ENCODE peak calls at places on chromosomes 13 and 19, in nine cellular contexts. One of them, this sample, is unnamed.
A peak's percentile ranks its signal among the peaks of the same experiment; 100 is the strongest.

GRCh38 chr13:104206450-104207044 is 1140.3 kb upstream of the SLC10A2 start:
- DNase-seq in cardiac muscle cell: no peak
- DNase-seq in left ventricle myocardium inferior: no peak
- DNase-seq in OCI-LY7: no peak
- DNase-seq in breast epithelium: no peak
- DNase-seq in heart left ventricle: no peak
- DNase-seq in psoas muscle: no peak
- DNase-seq in WERI-Rb-1: no peak
- DNase-seq in ascending aorta: no peak
- DNase-seq in this sample: no peak

GRCh38 chr13:20566424-20566916 is 487 bp upstream of the IFT88 start:
- DNase-seq in cardiac muscle cell: no peak
- DNase-seq in left ventricle myocardium inferior: no peak
- DNase-seq in OCI-LY7: no peak
- DNase-seq in breast epithelium: no peak
- DNase-seq in heart left ventricle: no peak
- DNase-seq in psoas muscle: no peak
- DNase-seq in WERI-Rb-1: peak; percentile 96
- DNase-seq in ascending aorta: no peak
- DNase-seq in this sample: no peak

GRCh38 chr13:32211788-32212187 is 103.4 kb downstream of the ZAR1L start:
- DNase-seq in cardiac muscle cell: peak; percentile 86
- DNase-seq in left ventricle myocardium inferior: no peak
- DNase-seq in OCI-LY7: no peak
- DNase-seq in breast epithelium: no peak
- DNase-seq in heart left ventricle: peak; percentile 43
- DNase-seq in psoas muscle: no peak
- DNase-seq in WERI-Rb-1: no peak
- DNase-seq in ascending aorta: no peak
- DNase-seq in this sample: no peak

GRCh38 chr13:110617326-110618072 is 2.2 kb downstream of the NAXD start:
- DNase-seq in cardiac muscle cell: peak; percentile 84
- DNase-seq in left ventricle myocardium inferior: no peak
- DNase-seq in OCI-LY7: peak; percentile 3
- DNase-seq in breast epithelium: no peak
- DNase-seq in heart left ventricle: peak; percentile 56
- DNase-seq in psoas muscle: no peak
- DNase-seq in WERI-Rb-1: no peak
- DNase-seq in ascending aorta: no peak
- DNase-seq in this sample: no peak

GRCh38 chr19:46714523-46715106 is 2.3 kb downstream of the PRKD2 start:
- DNase-seq in cardiac muscle cell: no peak
- DNase-seq in left ventricle myocardium inferior: no peak
- DNase-seq in OCI-LY7: peak; percentile 87
- DNase-seq in breast epithelium: peak; percentile 61
- DNase-seq in heart left ventricle: no peak
- DNase-seq in psoas muscle: no peak
- DNase-seq in WERI-Rb-1: no peak
- DNase-seq in ascending aorta: no peak
- DNase-seq in this sample: no peak

GRCh38 chr13:102141625-102142472 is 260.0 kb downstream of the FGF14 start:
- DNase-seq in cardiac muscle cell: peak; percentile 36
- DNase-seq in left ventricle myocardium inferior: no peak
- DNase-seq in OCI-LY7: peak; percentile 1
- DNase-seq in breast epithelium: no peak
- DNase-seq in heart left ventricle: no peak
- DNase-seq in psoas muscle: no peak
- DNase-seq in WERI-Rb-1: no peak
- DNase-seq in ascending aorta: no peak
- DNase-seq in this sample: no peak

GRCh38 chr13:73195091-73195490 is 136.3 kb downstream of the KLF5 start:
- DNase-seq in cardiac muscle cell: no peak
- DNase-seq in left ventricle myocardium inferior: no peak
- DNase-seq in OCI-LY7: no peak
- DNase-seq in breast epithelium: no peak
- DNase-seq in heart left ventricle: no peak
- DNase-seq in psoas muscle: no peak
- DNase-seq in WERI-Rb-1: no peak
- DNase-seq in ascending aorta: no peak
- DNase-seq in this sample: no peak

GRCh38 chr13:73870970-73871935 is 263.0 kb downstream of the KLF12 start:
- DNase-seq in cardiac muscle cell: peak; percentile 93
- DNase-seq in left ventricle myocardium inferior: no peak
- DNase-seq in OCI-LY7: no peak
- DNase-seq in breast epithelium: no peak
- DNase-seq in heart left ventricle: peak; percentile 75
- DNase-seq in psoas muscle: no peak
- DNase-seq in WERI-Rb-1: no peak
- DNase-seq in ascending aorta: no peak
- DNase-seq in this sample: peak; percentile 15

GRCh38 chr19:33392341-33393285 is 19.1 kb downstream of the CEBPG start:
- DNase-seq in cardiac muscle cell: no peak
- DNase-seq in left ventricle myocardium inferior: peak; percentile 25
- DNase-seq in OCI-LY7: no peak
- DNase-seq in breast epithelium: peak; percentile 49
- DNase-seq in heart left ventricle: no peak
- DNase-seq in psoas muscle: peak; percentile 68
- DNase-seq in WERI-Rb-1: peak; percentile 5
- DNase-seq in ascending aorta: no peak
- DNase-seq in this sample: no peak

GRCh38 chr19:584240-585001 is 5.3 kb upstream of the HCN2 start:
- DNase-seq in cardiac muscle cell: peak; percentile 66
- DNase-seq in left ventricle myocardium inferior: peak; percentile 56
- DNase-seq in OCI-LY7: peak; percentile 65
- DNase-seq in breast epithelium: no peak
- DNase-seq in heart left ventricle: no peak
- DNase-seq in psoas muscle: peak; percentile 82
- DNase-seq in WERI-Rb-1: peak; percentile 85
- DNase-seq in ascending aorta: no peak
- DNase-seq in this sample: no peak

DNA sequence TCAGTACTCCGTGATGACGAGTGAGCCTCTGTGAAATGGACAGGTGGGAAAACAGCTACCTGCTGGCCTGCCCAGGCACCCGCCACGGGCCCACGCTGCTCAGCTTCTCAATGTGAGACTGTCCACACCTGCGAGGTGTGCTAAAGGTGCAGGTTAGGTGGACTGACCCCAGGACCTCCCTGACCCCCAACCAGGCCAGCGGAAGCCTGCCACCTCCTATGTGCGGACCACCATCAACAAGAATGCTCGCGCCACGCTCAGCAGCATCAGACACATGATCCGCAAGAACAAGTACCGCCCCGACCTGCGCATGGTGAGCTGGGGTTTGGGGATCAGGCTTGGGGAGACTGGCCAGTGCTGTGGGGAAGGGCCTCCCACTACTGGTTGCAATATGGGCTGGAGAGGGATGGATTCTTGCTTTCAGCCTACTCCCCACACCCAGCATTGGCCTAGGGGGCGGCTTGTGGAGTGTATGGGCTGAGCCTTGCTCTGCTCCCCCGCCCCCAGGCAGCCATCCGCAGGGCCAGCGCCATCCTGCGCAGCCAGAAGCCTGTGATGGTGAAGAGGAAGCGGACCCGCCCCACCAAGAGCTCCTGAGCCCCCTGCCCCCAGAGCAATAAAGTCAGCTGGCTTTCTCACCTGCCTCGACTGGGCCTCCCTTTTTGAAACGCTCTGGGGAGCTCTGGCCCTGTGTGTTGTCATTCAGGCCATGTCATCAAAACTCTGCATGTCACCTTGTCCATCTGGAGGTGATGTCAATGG is 2.2 kb downstream of the RPL28 start:
- DNase-seq in cardiac muscle cell: no peak
- DNase-seq in left ventricle myocardium inferior: no peak
- DNase-seq in OCI-LY7: no peak
- DNase-seq in breast epithelium: no peak
- DNase-seq in heart left ventricle: no peak
- DNase-seq in psoas muscle: no peak
- DNase-seq in WERI-Rb-1: no peak
- DNase-seq in ascending aorta: no peak
- DNase-seq in this sample: no peak
- H3K27ac ChIP-seq in cardiac muscle cell: no peak overlapping the region
- H3K27ac ChIP-seq in left ventricle myocardium inferior: no peak overlapping the region
- H3K27ac ChIP-seq in OCI-LY7: peak overlapping the region; percentile 91
- H3K27ac ChIP-seq in breast epithelium: peak overlapping the region; percentile 91
- H3K27ac ChIP-seq in heart left ventricle: no peak overlapping the region
- H3K27ac ChIP-seq in psoas muscle: no peak overlapping the region
- H3K27ac ChIP-seq in WERI-Rb-1: no peak overlapping the region
- H3K27ac ChIP-seq in ascending aorta: no peak overlapping the region
- H3K27ac ChIP-seq in this sample: peak overlapping the region; percentile 96

GRCh38 chr19:49663224-49663623 is 2.4 kb downstream of the IRF3 start:
- DNase-seq in cardiac muscle cell: no peak
- DNase-seq in left ventricle myocardium inferior: no peak
- DNase-seq in OCI-LY7: no peak
- DNase-seq in breast epithelium: no peak
- DNase-seq in heart left ventricle: peak; percentile 24
- DNase-seq in psoas muscle: no peak
- DNase-seq in WERI-Rb-1: no peak
- DNase-seq in ascending aorta: no peak
- DNase-seq in this sample: no peak

GRCh38 chr19:49665301-49666119 is at the start of the genes BCL2L12 and IRF3:
- DNase-seq in cardiac muscle cell: peak; percentile 97
- DNase-seq in left ventricle myocardium inferior: peak; percentile 97
- DNase-seq in OCI-LY7: peak; percentile 98
- DNase-seq in breast epithelium: peak; percentile 97
- DNase-seq in heart left ventricle: peak; percentile 98
- DNase-seq in psoas muscle: peak; percentile 99
- DNase-seq in WERI-Rb-1: peak; percentile 95
- DNase-seq in ascending aorta: peak; percentile 88
- DNase-seq in this sample: peak; percentile 97

GRCh38 chr19:49666120-49666444 is 349 bp downstream of the BCL2L12 start:
- DNase-seq in cardiac muscle cell: no peak
- DNase-seq in left ventricle myocardium inferior: no peak
- DNase-seq in OCI-LY7: no peak
- DNase-seq in breast epithelium: no peak
- DNase-seq in heart left ventricle: no peak
- DNase-seq in psoas muscle: no peak
- DNase-seq in WERI-Rb-1: no peak
- DNase-seq in ascending aorta: no peak
- DNase-seq in this sample: no peak

GRCh38 chr19:49662011-49662410 is 3.6 kb downstream of the IRF3 start:
- DNase-seq in cardiac muscle cell: no peak
- DNase-seq in left ventricle myocardium inferior: no peak
- DNase-seq in OCI-LY7: no peak
- DNase-seq in breast epithelium: no peak
- DNase-seq in heart left ventricle: no peak
- DNase-seq in psoas muscle: no peak
- DNase-seq in WERI-Rb-1: no peak
- DNase-seq in ascending aorta: no peak
- DNase-seq in this sample: no peak

DNA sequence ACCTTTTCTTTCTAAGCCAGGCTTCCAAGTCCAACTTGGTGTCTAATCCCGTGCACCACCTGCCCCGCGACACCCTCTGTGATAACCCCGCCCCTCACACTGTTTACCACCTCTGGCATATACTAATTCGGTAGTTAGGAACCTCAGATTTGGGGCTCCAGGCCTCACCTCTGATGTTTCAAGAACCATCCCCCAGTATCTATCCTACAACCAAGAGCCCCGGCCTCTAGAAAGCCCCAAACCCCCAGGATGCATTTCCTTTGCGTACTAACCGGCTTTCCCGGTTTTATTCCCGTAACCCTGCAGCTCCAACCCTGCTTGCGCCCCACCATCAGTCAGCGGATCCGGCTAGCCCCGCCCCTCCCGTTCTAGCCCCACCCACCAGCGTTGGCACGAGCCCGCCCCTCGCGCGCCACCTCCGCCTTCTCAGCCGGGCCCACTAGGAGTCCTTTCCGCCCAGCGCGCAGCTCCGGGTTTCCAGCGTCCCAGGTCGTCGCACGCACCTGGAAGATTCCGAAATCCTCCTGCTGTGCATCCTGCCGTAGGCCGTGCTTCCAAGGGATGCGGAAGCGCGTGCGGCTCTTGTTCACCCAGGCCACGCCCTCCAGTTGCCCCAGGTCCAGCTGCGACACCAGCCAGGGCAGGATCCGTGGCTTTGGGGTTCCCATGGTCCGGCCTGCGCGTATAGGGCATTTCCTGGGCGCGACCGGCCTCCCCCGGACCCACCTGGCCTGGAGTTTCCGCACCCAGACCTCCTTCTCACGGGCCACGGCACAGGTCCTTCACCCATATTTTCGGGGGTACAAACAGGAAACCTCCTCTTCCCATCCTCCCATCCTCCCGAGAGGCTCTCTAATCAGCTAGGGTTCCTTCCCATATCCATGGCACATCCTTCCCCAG is 1.2 kb downstream of the IRF3 start:
- DNase-seq in cardiac muscle cell: peak; percentile 80
- DNase-seq in left ventricle myocardium inferior: peak; percentile 89
- DNase-seq in OCI-LY7: peak; percentile 80
- DNase-seq in breast epithelium: peak; percentile 93
- DNase-seq in heart left ventricle: peak; percentile 87
- DNase-seq in psoas muscle: peak; percentile 94
- DNase-seq in WERI-Rb-1: peak; percentile 94
- DNase-seq in ascending aorta: no peak
- DNase-seq in this sample: peak; percentile 89
- TF ChIP-seq CTCF in cardiac muscle cell: no peak
- TF ChIP-seq CTCF in left ventricle myocardium inferior: peak; percentile 51
- TF ChIP-seq CTCF in OCI-LY7: no peak
- TF ChIP-seq CTCF in breast epithelium: peak; percentile 55
- TF ChIP-seq CTCF in heart left ventricle: peak; percentile 23
- TF ChIP-seq CTCF in psoas muscle: no peak
- TF ChIP-seq CTCF in WERI-Rb-1: no peak
- TF ChIP-seq CTCF in ascending aorta: peak; percentile 26
- TF ChIP-seq CTCF in this sample: no peak

GRCh38 chr19:49616945-49617344 is 23.0 kb downstream of the RRAS start:
- DNase-seq in cardiac muscle cell: no peak
- DNase-seq in left ventricle myocardium inferior: no peak
- DNase-seq in OCI-LY7: no peak
- DNase-seq in breast epithelium: no peak
- DNase-seq in heart left ventricle: no peak
- DNase-seq in psoas muscle: no peak
- DNase-seq in WERI-Rb-1: no peak
- DNase-seq in ascending aorta: no peak
- DNase-seq in this sample: no peak
- H3K27ac ChIP-seq in cardiac muscle cell: no peak overlapping the region
- H3K27ac ChIP-seq in left ventricle myocardium inferior: no peak overlapping the region
- H3K27ac ChIP-seq in OCI-LY7: no peak overlapping the region
- H3K27ac ChIP-seq in breast epithelium: no peak overlapping the region
- H3K27ac ChIP-seq in heart left ventricle: no peak overlapping the region
- H3K27ac ChIP-seq in psoas muscle: no peak overlapping the region
- H3K27ac ChIP-seq in WERI-Rb-1: no peak overlapping the region
- H3K27ac ChIP-seq in ascending aorta: no peak overlapping the region
- H3K27ac ChIP-seq in this sample: no peak overlapping the region

DNA sequence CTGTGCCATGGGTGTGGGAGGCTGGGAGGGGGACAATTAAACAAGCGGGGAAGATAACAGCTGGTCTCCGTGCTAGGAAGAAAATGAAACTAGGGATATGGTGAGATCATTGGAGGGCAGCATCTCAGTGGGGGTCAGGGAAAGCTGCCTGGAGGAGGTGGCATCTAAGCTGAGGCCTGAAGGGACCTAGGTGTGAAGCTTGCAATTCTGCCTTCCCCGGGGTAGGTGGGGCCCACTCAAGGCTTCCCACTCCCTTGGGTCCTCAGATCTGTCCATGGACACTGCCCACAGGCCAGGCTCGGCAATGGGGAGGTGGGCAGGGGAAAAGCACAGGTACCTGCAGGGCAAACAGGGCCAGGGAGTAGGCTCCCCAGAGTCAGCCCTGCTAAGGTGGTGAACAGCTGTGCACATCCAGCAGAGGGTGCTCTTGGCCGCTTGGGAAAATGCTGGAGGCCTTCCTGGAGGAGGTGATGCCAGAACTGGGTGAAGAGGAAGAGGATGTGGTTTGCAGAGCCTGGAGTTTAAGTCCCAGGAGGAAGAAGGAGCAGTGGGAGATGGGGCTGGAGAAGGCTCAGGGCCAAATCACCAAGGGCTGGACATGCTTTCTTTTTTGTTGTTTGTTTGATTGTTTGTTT is 25.7 kb upstream of the CCNE1 start:
- DNase-seq in cardiac muscle cell: no peak
- DNase-seq in left ventricle myocardium inferior: no peak
- DNase-seq in OCI-LY7: peak; percentile 11
- DNase-seq in breast epithelium: no peak
- DNase-seq in heart left ventricle: no peak
- DNase-seq in psoas muscle: no peak
- DNase-seq in WERI-Rb-1: no peak
- DNase-seq in ascending aorta: no peak
- DNase-seq in this sample: no peak
- TF ChIP-seq CTCF in cardiac muscle cell: no peak
- TF ChIP-seq CTCF in left ventricle myocardium inferior: no peak
- TF ChIP-seq CTCF in OCI-LY7: peak; percentile 59
- TF ChIP-seq CTCF in breast epithelium: no peak
- TF ChIP-seq CTCF in heart left ventricle: no peak
- TF ChIP-seq CTCF in psoas muscle: no peak
- TF ChIP-seq CTCF in WERI-Rb-1: peak; percentile 28
- TF ChIP-seq CTCF in ascending aorta: no peak
- TF ChIP-seq CTCF in this sample: no peak